ENCODE peak calls at places on chromosomes 16 and 17, in eight cellular contexts. D is neural progenitor cell, R is AG04450, U is psoas muscle, Y is IMR-90, M is right atrium auricular region, C is lower lobe of right lung, X is left ventricle myocardium inferior. Z is an unnamed sample.

GRCh38 chr16:72422308-72422897 is 250.4 kb upstream of the PMFBP1 start:
- DNase-seq in Y (no peak), M (no peak), D (no peak), U (no peak), C (no peak), X (no peak), R (no peak), Z (no peak)

GRCh38 chr17:47742319-47743181 is 9.5 kb downstream of the TBX21 start:
- DNase-seq in R (no peak), Y (no peak), U (no peak), D (peak), C (no peak), M (peak), X (no peak), Z (no peak)

GRCh38 chr16:19717781-19718623 is at the start of the genes IQCK and KNOP1:
- DNase-seq in M (peak), U (peak), Y (peak), R (peak), D (peak), C (peak), X (peak), Z (peak)

GRCh38 chr16:14278749-14279148 is 207.6 kb downstream of the MRTFB start:
- DNase-seq in C (no peak), M (no peak), D (no peak), Y (no peak), R (no peak), U (no peak), X (no peak), Z (peak)

GRCh38 chr17:27868565-27868964 is 24.6 kb downstream of the LYRM9 start:
- DNase-seq in C (no peak), D (no peak), U (no peak), M (no peak), Y (no peak), X (no peak), R (no peak), Z (no peak)

GRCh38 chr16:90012978-90013745 is 6.1 kb downstream of the DBNDD1 start:
- DNase-seq in X (no peak), D (no peak), M (no peak), C (no peak), U (no peak), Y (no peak), R (no peak), Z (no peak)

GRCh38 chr16:8370374-8371015 is 219.8 kb downstream of the TMEM114 start:
- DNase-seq in U (no peak), M (no peak), C (no peak), D (no peak), Y (peak), R (no peak), X (no peak), Z (no peak)

GRCh38 chr17:66098040-66098439 is 93.9 kb downstream of the CEP112 start:
- DNase-seq in M (no peak), X (no peak), Y (peak), R (no peak), U (no peak), C (no peak), D (no peak), Z (no peak)

GRCh38 chr16:15607700-15608396 is 35.1 kb downstream of the MARF1 start:
- DNase-seq in X (peak), R (peak), D (no peak), Y (peak), M (peak), U (peak), C (no peak), Z (no peak)

GRCh38 chr17:77863814-77864161 is 94.7 kb upstream of the TNRC6C start:
- DNase-seq in M (no peak), D (no peak), U (peak), X (peak), Y (no peak), C (no peak), R (no peak), Z (no peak)

GRCh38 chr17:72644481-72644880 is 448.0 kb downstream of the SLC39A11 start:
- DNase-seq in Y (no peak), U (no peak), M (no peak), C (no peak), R (no peak), X (no peak), D (no peak), Z (no peak)

GRCh38 chr17:48131216-48131824 is 23.8 kb downstream of the SNX11 start:
- DNase-seq in U (no peak), R (peak), Y (peak), X (no peak), M (no peak), D (peak), C (no peak), Z (peak)

GRCh38 chr17:79150035-79150733 is 75.6 kb downstream of the ENGASE start:
- DNase-seq in D (no peak), X (no peak), R (no peak), C (no peak), M (no peak), U (no peak), Y (no peak), Z (no peak)

GRCh38 chr17:17685775-17686291 is 4.6 kb downstream of the RAI1 start:
- DNase-seq in M (no peak), D (no peak), Y (peak), X (no peak), C (peak), R (peak), U (no peak), Z (peak)

GRCh38 chr17:17606416-17607000 is 15.0 kb upstream of the PEMT start:
- DNase-seq in C (no peak), Y (no peak), D (no peak), U (peak), R (no peak), M (no peak), X (no peak), Z (no peak)

GRCh38 chr17:75504347-75505151 is 10.8 kb downstream of the CASKIN2 start:
- DNase-seq in X (no peak), M (no peak), C (peak), R (no peak), D (peak), Y (no peak), U (no peak), Z (peak)

GRCh38 chr17:48718781-48719641 is 3.3 kb downstream of the PRAC1 start:
- DNase-seq in M (no peak), Y (no peak), D (peak), X (no peak), R (no peak), C (no peak), U (no peak), Z (no peak)

GRCh38 chr16:31703526-31704128 is 170.0 kb upstream of the ZNF267 start:
- DNase-seq in X (no peak), D (no peak), M (no peak), U (no peak), R (no peak), C (no peak), Y (no peak), Z (no peak)

GRCh38 chr17:13931752-13932477 is 137.4 kb upstream of the COX10 start:
- DNase-seq in U (peak), M (peak), D (no peak), X (peak), C (peak), Y (peak), R (no peak), Z (peak)

GRCh38 chr16:89037261-89038152 is 56.1 kb upstream of the ACSF3 start:
- DNase-seq in C (peak), X (no peak), D (peak), U (no peak), M (no peak), R (no peak), Y (peak), Z (no peak)

DNA sequence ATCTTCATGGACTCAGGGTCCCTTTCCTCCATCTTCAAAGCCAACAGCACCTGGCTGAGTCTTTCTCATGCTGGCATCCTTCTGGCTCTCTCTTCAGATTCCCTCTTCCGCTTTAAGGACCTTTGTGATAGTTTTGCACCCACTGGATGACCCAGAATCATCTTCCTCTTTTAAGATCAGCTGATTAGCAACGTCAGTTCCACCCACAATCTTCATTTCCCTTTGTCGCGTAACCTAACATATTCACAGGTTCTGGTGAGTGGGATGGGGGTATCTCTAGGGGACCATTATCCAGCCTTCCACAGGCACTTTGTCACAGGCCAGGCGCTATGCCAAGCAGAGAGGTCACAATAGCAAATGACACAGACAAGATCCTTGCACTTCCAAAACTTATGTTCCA is 593.8 kb downstream of the MAF start:
- DNase-seq in R (no peak), U (no peak), X (no peak), C (no peak), M (no peak), D (no peak), Y (no peak), Z (no peak)
- H3K4me3 ChIP-seq in R (no peak), U (no peak), X (no peak), C (no peak), M (no peak), D (no peak), Y (no peak), Z (no peak)

GRCh38 chr17:44966348-44967025 is 1.6 kb downstream of the C1QL1 start:
- DNase-seq in R (no peak), C (no peak), X (no peak), M (no peak), U (no peak), Y (no peak), D (peak), Z (no peak)
- H3K27ac ChIP-seq in R (no peak), C (no peak), X (no peak), M (no peak), U (no peak), Y (no peak), D (no peak), Z (no peak)

DNA sequence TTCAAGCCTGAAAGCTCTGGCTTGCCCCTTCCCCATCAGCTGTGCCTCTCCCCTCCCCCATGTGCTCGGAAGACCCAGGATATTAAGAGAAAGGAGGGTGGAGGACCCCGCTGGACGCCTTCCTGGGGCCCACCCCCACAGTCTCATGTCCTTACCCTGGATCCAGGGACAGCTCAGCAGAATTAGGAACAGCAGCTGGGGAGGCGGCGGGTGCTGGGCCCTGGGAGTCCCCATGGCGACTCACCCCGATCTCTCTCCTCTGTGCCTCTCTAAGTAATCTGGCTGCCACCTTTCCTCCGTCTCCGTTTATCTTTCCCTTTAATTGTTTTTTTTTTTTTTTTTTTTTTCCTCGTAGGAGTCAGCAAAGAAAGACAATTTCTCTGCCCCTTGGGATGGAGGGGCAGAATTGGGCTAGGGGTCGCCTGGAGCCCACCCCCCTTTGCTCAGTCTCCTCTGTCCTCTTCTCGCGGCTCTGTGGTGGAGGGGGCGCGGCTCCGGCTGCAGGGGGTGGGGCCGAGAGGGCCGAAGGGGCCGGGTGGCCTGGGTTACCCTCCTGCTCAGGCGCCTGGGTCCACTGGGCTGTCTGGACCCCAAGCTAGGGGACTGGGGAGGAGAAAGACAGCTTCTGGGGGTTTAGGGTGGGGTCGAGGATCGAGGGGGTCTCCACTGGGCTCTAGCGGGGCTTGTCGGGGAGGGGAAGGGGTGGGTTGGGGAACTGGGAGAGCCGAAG is 399 bp downstream of the SEZ6L2 start:
- DNase-seq in C (no peak), Y (no peak), M (no peak), U (peak), R (no peak), D (peak), X (no peak), Z (peak)
- H3K4me3 ChIP-seq in C (peak), Y (peak), M (peak), U (no peak), R (peak), D (peak), X (peak), Z (peak)

DNA sequence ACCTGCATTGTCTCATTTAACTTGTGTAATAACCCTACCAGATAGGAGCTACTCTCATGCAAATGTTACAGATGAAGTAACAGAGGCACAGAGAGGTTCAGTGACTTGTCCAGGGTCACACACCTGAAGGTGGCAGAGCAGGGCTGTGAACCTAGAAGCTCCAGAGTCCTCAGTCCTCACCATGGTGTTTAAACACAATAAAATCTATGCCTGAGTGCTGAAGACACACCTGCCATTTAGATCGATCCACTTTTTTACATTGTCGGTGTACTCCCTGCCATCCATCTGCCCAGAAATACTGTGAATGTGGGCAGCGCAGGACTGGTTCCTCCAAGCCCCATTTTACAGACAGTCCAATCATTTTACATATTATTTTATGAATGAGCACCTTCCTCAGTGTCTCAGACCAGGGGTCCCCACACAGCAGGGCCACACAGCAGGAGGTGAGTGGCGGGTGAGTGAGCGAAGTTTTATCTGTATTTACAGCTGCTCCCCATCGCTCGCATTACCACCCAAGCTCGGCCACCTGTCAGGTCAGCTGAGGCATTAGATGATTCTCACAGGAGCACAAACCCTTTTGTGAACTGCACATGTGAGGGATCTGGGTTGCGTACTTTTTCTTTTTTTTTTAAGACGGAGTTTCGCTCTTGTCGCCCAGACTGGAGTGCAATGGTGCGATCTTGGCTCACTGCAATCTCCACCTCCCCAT is 5.6 kb downstream of the IL4R start:
- DNase-seq in X (no peak), Y (no peak), M (no peak), C (no peak), D (no peak), R (no peak), U (no peak), Z (no peak)
- H3K27ac ChIP-seq in X (peak), Y (peak), M (peak), C (peak), D (no peak), R (no peak), U (no peak), Z (peak)

Z was measured in stomach.